ENCODE peak calls at places on chromosomes 16 and 17, in four cellular contexts. One of them, this sample, is unnamed.

GRCh38 chr17:50887705-50888245 is 21.6 kb upstream of the TOB1 start:
- DNase-seq in Peyer's patch: no peak
- DNase-seq in GM12865: no peak
- DNase-seq in cardiac muscle cell: no peak
- DNase-seq in this sample: no peak

GRCh38 chr17:59751955-59752413 is 44.5 kb downstream of the VMP1 start:
- DNase-seq in Peyer's patch: no peak
- DNase-seq in GM12865: peak
- DNase-seq in cardiac muscle cell: no peak
- DNase-seq in this sample: no peak

GRCh38 chr17:21018894-21019293 is 23.9 kb downstream of the USP22 start:
- DNase-seq in Peyer's patch: peak
- DNase-seq in GM12865: no peak
- DNase-seq in cardiac muscle cell: no peak
- DNase-seq in this sample: no peak

GRCh38 chr16:74726736-74727135 is 26.1 kb upstream of the MLKL start:
- DNase-seq in Peyer's patch: peak
- DNase-seq in GM12865: peak
- DNase-seq in cardiac muscle cell: no peak
- DNase-seq in this sample: peak

GRCh38 chr16:22300427-22301071 is 3.3 kb downstream of the POLR3E start:
- DNase-seq in Peyer's patch: peak
- DNase-seq in GM12865: peak
- DNase-seq in cardiac muscle cell: peak
- DNase-seq in this sample: peak

GRCh38 chr16:89815639-89816348 is 653 bp downstream of the FANCA start:
- DNase-seq in Peyer's patch: no peak
- DNase-seq in GM12865: peak
- DNase-seq in cardiac muscle cell: peak
- DNase-seq in this sample: no peak

GRCh38 chr16:78778724-78779004 is 679.2 kb downstream of the WWOX start:
- DNase-seq in Peyer's patch: no peak
- DNase-seq in GM12865: no peak
- DNase-seq in cardiac muscle cell: no peak
- DNase-seq in this sample: no peak

GRCh38 chr17:57522436-57523005 is 222.6 kb downstream of the CCDC182 start:
- DNase-seq in Peyer's patch: no peak
- DNase-seq in GM12865: no peak
- DNase-seq in cardiac muscle cell: peak
- DNase-seq in this sample: no peak

GRCh38 chr17:62965149-62965648 is 836 bp upstream of the TANC2 start:
- DNase-seq in Peyer's patch: no peak
- DNase-seq in GM12865: peak
- DNase-seq in cardiac muscle cell: peak
- DNase-seq in this sample: no peak

GRCh38 chr16:80803341-80804060 is 897 bp downstream of the CDYL2 start:
- DNase-seq in Peyer's patch: peak
- DNase-seq in GM12865: peak
- DNase-seq in cardiac muscle cell: peak
- DNase-seq in this sample: peak

DNA sequence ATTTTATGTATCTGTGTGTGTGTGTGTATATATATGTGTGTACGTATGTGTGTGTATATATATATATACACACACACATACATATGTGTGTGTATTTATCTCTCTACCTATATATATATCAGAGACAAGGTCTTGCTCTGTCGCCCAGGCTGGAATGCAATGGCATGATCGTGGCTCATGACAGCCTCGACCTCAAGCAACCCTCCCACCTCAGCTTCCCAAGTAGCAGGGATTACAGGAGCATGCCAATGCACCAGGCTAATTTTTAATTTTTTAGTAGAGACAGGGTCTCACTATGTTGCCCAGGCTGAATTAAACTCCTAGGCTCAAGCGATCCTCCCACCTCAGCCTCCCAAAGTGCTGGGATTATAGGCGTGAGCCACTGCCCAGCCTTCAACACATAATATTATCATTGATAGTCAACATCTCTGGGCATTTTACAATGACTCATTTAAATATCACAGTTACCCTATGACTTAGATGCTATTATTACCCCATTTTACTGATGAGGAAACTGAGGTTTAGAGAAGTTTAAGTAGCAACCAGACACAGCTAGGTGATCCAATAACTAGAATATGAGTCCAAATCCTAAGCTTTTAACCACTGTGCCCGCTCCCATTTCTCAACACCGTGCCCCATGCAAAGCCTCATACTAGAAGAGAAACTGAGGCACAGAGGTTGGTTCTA is 24.3 kb downstream of the G6PC3 start:
- DNase-seq in Peyer's patch: no peak
- DNase-seq in GM12865: no peak
- DNase-seq in cardiac muscle cell: no peak
- DNase-seq in this sample: no peak
- H3K4me3 ChIP-seq in Peyer's patch: no peak
- H3K4me3 ChIP-seq in GM12865: no peak
- H3K4me3 ChIP-seq in cardiac muscle cell: no peak
- H3K4me3 ChIP-seq in this sample: no peak

DNA sequence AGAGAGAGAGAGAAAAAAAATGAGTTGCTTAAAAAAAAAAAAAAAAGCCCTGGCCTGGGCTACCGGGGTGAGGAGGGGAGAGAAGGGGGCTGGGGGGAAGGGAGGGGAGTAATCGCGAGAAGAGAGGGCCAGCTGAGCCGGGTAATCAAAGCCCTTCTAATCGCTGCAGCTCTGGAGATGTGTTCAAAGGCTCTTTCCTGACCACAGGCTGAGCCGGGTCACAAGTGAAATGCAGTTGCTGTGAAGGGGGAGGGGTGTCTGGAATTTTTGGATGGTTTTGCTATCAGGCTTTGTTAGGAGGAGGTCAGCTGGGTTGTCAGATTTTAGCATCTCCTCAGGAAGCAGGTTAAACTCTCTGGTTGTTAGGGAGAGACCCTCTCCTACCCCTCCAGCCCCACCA is 104.8 kb upstream of the ZFHX3 start:
- DNase-seq in Peyer's patch: no peak
- DNase-seq in GM12865: no peak
- DNase-seq in cardiac muscle cell: peak
- DNase-seq in this sample: no peak
- H3K4me3 ChIP-seq in Peyer's patch: no peak
- H3K4me3 ChIP-seq in GM12865: no peak
- H3K4me3 ChIP-seq in cardiac muscle cell: no peak
- H3K4me3 ChIP-seq in this sample: no peak

GRCh38 chr17:81081619-81082176 is 46.7 kb downstream of the BAIAP2 start:
- DNase-seq in Peyer's patch: no peak
- DNase-seq in GM12865: no peak
- DNase-seq in cardiac muscle cell: no peak
- DNase-seq in this sample: no peak

GRCh38 chr17:81080056-81080455 is 45.1 kb downstream of the BAIAP2 start:
- DNase-seq in Peyer's patch: no peak
- DNase-seq in GM12865: no peak
- DNase-seq in cardiac muscle cell: peak
- DNase-seq in this sample: no peak

GRCh38 chr17:81083125-81083765 is 48.3 kb downstream of the BAIAP2 start:
- DNase-seq in Peyer's patch: no peak
- DNase-seq in GM12865: no peak
- DNase-seq in cardiac muscle cell: no peak
- DNase-seq in this sample: no peak

GRCh38 chr17:81082177-81083073 is 47.5 kb downstream of the BAIAP2 start:
- DNase-seq in Peyer's patch: no peak
- DNase-seq in GM12865: no peak
- DNase-seq in cardiac muscle cell: no peak
- DNase-seq in this sample: no peak

GRCh38 chr17:81081217-81081616 is 46.3 kb downstream of the BAIAP2 start:
- DNase-seq in Peyer's patch: no peak
- DNase-seq in GM12865: no peak
- DNase-seq in cardiac muscle cell: no peak
- DNase-seq in this sample: no peak
- H3K4me3 ChIP-seq in Peyer's patch: no peak
- H3K4me3 ChIP-seq in GM12865: no peak
- H3K4me3 ChIP-seq in cardiac muscle cell: no peak
- H3K4me3 ChIP-seq in this sample: no peak

GRCh38 chr16:70608516-70608915 is 37.8 kb upstream of the IL34 start:
- DNase-seq in Peyer's patch: peak
- DNase-seq in GM12865: no peak
- DNase-seq in cardiac muscle cell: no peak
- DNase-seq in this sample: no peak
- H3K4me3 ChIP-seq in Peyer's patch: no peak
- H3K4me3 ChIP-seq in GM12865: no peak
- H3K4me3 ChIP-seq in cardiac muscle cell: no peak
- H3K4me3 ChIP-seq in this sample: no peak

DNA sequence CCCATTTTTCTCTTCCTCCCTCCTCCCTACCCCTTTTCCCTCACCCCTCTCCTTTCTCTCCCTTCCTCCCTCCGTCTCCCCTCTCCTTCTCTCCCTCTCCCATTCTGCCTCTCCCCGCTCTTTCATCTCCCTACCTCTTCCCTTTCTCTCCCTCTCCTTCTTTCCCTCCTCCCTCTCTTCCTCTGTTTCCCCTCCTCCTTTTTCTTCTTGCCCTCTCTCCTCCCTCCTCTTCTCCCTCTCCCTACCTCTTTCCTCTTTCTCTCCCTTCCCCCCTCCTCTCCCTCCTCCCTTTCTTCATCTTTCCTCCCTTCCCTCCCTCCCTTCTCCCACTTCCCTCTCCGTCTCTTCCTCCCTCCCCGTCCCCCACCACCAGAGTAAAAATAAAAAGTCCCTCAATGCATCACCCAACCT is 10.5 kb downstream of the CHD9NB start:
- DNase-seq in Peyer's patch: no peak
- DNase-seq in GM12865: no peak
- DNase-seq in cardiac muscle cell: no peak
- DNase-seq in this sample: no peak
- H3K4me3 ChIP-seq in Peyer's patch: no peak
- H3K4me3 ChIP-seq in GM12865: no peak
- H3K4me3 ChIP-seq in cardiac muscle cell: no peak
- H3K4me3 ChIP-seq in this sample: no peak

DNA sequence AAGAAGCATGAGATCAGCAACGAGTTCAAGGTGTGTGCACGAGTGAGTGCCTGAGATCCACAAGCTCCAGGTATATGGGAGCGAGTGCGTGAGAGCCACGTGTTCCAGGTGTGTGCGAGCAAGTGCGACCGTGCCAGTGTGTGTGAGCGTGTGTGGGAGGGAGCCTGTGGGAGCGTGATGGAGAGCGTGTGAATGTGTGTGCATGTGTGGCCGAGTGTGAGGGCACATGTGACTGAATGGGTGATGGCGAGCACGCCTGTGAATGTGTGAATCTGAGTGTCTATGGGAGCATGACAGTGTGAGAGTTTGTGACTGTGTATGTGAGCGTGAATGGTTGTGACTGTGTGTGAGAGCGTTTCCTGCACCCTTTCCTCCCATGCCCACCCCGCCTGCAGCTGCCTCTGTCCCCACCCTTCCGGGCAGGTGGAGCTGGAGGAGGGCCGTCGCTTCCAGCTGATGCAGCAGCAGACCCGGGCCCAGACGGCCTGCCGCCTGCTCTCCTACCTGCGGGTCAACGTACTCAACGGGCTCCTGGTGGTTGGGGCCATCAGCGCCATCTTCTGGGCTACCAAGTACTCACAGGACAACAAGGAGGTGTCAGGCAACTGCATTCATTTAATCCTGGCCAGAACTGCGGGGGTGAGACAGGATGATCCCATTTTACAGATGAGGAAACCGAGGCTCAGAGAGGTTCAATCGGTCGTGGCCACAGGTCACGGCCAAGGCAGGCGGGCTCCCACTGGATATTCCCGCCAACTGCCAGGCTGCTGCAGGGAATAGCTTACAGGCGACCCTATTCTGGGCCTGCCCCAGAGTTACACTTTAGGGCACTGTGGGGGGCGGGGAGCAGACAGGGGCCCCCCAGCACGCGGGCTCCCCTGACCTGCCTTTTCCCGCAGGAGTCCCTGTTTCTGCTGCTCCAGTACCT is 3.7 kb downstream of the TMC8 start:
- DNase-seq in Peyer's patch: peak
- DNase-seq in GM12865: peak
- DNase-seq in cardiac muscle cell: peak
- DNase-seq in this sample: peak
- H3K4me3 ChIP-seq in Peyer's patch: no peak
- H3K4me3 ChIP-seq in GM12865: peak
- H3K4me3 ChIP-seq in cardiac muscle cell: no peak
- H3K4me3 ChIP-seq in this sample: no peak

GRCh38 chr17:77572851-77573250 is 385.7 kb upstream of the TNRC6C start:
- DNase-seq in Peyer's patch: peak
- DNase-seq in GM12865: no peak
- DNase-seq in cardiac muscle cell: no peak
- DNase-seq in this sample: no peak
- H3K4me3 ChIP-seq in Peyer's patch: no peak
- H3K4me3 ChIP-seq in GM12865: no peak
- H3K4me3 ChIP-seq in cardiac muscle cell: no peak
- H3K4me3 ChIP-seq in this sample: no peak

DNA sequence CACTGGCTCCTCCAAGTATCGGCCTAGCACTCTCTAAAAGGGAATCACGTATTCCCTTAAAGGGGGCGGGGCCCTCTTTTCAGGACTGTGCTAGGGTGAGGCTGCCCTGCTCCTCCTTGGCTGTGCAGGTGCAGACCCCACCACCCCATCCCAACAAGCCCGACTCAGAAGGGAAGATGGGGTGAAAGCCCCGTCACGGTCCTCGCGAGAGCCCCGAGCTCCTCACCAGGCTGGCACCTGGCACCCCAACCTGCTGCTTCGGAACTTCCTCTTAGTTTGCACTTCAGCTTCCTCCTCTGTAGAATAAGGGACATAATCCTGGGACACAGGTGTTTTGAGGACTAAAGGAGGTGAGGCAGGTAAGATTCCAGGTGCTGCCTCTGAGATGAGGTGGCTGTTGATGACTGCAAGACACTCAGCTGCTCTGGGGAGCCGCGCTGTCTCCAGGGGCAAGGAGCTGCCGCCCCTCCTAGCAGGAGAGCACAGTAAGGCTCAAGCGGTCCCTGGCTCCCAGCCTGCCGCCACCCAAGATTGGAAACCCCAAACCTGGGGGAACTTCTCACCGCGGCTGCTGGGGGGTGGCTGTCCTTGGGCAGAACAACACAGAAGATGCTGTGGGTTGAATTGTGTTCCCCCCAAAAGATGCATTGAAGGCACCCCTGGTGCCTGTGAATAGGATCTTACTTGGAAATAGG is 88.8 kb downstream of the MGAT5B start:
- DNase-seq in Peyer's patch: no peak
- DNase-seq in GM12865: no peak
- DNase-seq in cardiac muscle cell: no peak
- DNase-seq in this sample: no peak
- H3K4me3 ChIP-seq in Peyer's patch: no peak
- H3K4me3 ChIP-seq in GM12865: no peak
- H3K4me3 ChIP-seq in cardiac muscle cell: no peak
- H3K4me3 ChIP-seq in this sample: no peak

This sample was measured in cardiac fibroblast.